ENCODE peak calls at places on chromosomes 1 and 21, in five cellular contexts. O is OCI-LY7, I is midbrain, E is H54, K is NCI-H2081. Z is an unnamed sample.

GRCh38 chr1:119038363-119038762 is 50.2 kb upstream of the TBX15 start:
- DNase-seq in O (no peak), I (no peak), E (no peak), K (no peak), Z (no peak)

GRCh38 chr21:20301395-20301794 is 696.8 kb upstream of the NCAM2 start:
- DNase-seq in O (no peak), I (no peak), E (no peak), K (no peak), Z (no peak)

GRCh38 chr1:218301217-218301616 is 16.1 kb downstream of the RRP15 start:
- DNase-seq in O (no peak), I (no peak), E (no peak), K (no peak), Z (no peak)

GRCh38 chr1:229436178-229436577 is 2.3 kb upstream of the ACTA1 start:
- DNase-seq in O (no peak), I (no peak), E (no peak), K (no peak), Z (no peak)

GRCh38 chr1:34696230-34696629 is 58.6 kb upstream of the GJB5 start:
- DNase-seq in O (no peak), I (no peak), E (peak), K (no peak), Z (no peak)

GRCh38 chr1:88302843-88303486 is 381.1 kb upstream of the PKN2 start:
- DNase-seq in O (peak), I (peak), E (no peak), K (peak), Z (no peak)

GRCh38 chr1:5448486-5448885 is 543.7 kb downstream of the NPHP4 start:
- DNase-seq in O (peak), I (no peak), E (no peak), K (no peak), Z (no peak)

GRCh38 chr1:21622466-21623315 is 46.5 kb downstream of the RAP1GAP start:
- DNase-seq in O (no peak), I (no peak), E (no peak), K (no peak), Z (no peak)

GRCh38 chr1:22290157-22290556 is 147.3 kb upstream of the WNT4 start:
- DNase-seq in O (no peak), I (no peak), E (no peak), K (no peak), Z (no peak)